ENCODE peak calls at places on chromosome 3, in four cellular contexts. R is erythroblast, Y is GM13976, U is iris pigment epithelial cell. B is an unnamed sample.
A peak's percentile ranks its signal among the peaks of the same experiment; 100 is the strongest.

GRCh38 chr3:132536442-132537153 is 60.5 kb upstream of the ACKR4 start:
- DNase-seq in R (no peak), U (peak; percentile 45), Y (no peak), B (peak; percentile 39)

GRCh38 chr3:153731036-153731435 is 390.2 kb upstream of the ARHGEF26 start:
- DNase-seq in Y (no peak), U (no peak), R (no peak), B (no peak)

GRCh38 chr3:133474251-133474801 is 74.5 kb downstream of the BFSP2 start:
- DNase-seq in Y (no peak), R (no peak), U (peak; percentile 54), B (peak; percentile 80)

GRCh38 chr3:17642474-17642873 is 100.0 kb downstream of the TBC1D5 start:
- DNase-seq in Y (no peak), R (peak; percentile 6), U (no peak), B (peak; percentile 12)

GRCh38 chr3:143436231-143436930 is 316.8 kb downstream of the CHST2 start:
- DNase-seq in Y (no peak), U (peak; percentile 41), R (no peak), B (peak; percentile 87)

GRCh38 chr3:46544771-46545503 is 21.2 kb downstream of the LRRC2 start:
- DNase-seq in Y (no peak), U (no peak), R (no peak), B (no peak)

GRCh38 chr3:197174927-197175326 is 123.5 kb downstream of the DLG1 start:
- DNase-seq in Y (no peak), R (no peak), U (no peak), B (no peak)

GRCh38 chr3:66450389-66451022 is 50.3 kb downstream of the LRIG1 start:
- DNase-seq in R (no peak), Y (no peak), U (peak; percentile 75), B (peak; percentile 77)

GRCh38 chr3:154060606-154061380 is 60.4 kb upstream of the ARHGEF26 start:
- DNase-seq in R (no peak), U (peak; percentile 69), Y (no peak), B (peak; percentile 50)